ENCODE peak calls at places on chromosomes 7 and 10, in nine cellular contexts. E is right cardiac atrium; C is stomach; R is GOT3; Q is PC-9; N is left ventricle myocardium inferior; O is activated CD4-positive, CD25-positive, alpha-beta regulatory T cell; T is KG1; H is activated T-helper 9 cell treated with anti-CD3 and anti-CD28 coated beads, Interleukin-2, amount 50 U/mL, for 16 hours. Z is an unnamed sample.

GRCh38 chr7:88566174-88566729 is 193.2 kb upstream of the ZNF804B start:
- DNase-seq in E (no peak), C (no peak), R (no peak), Q (no peak), N (no peak), O (no peak), T (no peak), H (no peak), Z (no peak)

GRCh38 chr10:104809288-104810090 is 168.4 kb downstream of the SORCS3 start:
- DNase-seq in E (no peak), C (no peak), R (no peak), Q (peak), N (no peak), O (no peak), T (no peak), H (no peak), Z (no peak)

GRCh38 chr10:34061846-34062245 is 727.4 kb upstream of the NRP1 start:
- DNase-seq in E (no peak), C (no peak), R (no peak), Q (no peak), N (no peak), O (no peak), T (no peak), H (no peak), Z (no peak)

GRCh38 chr10:132881186-132881920 is 61.0 kb downstream of the CFAP46 start:
- DNase-seq in E (no peak), C (no peak), R (no peak), Q (no peak), N (no peak), O (no peak), T (no peak), H (no peak), Z (no peak)

GRCh38 chr10:285216-285967 is 150.1 kb downstream of the ZMYND11 start:
- DNase-seq in E (no peak), C (no peak), R (no peak), Q (no peak), N (no peak), O (no peak), T (no peak), H (no peak), Z (no peak)

GRCh38 chr10:20890491-20891337 is 6.4 kb downstream of the NEBL start:
- DNase-seq in E (no peak), C (no peak), R (no peak), Q (no peak), N (no peak), O (no peak), T (no peak), H (no peak), Z (no peak)

GRCh38 chr7:30348083-30348560 is 63.7 kb downstream of the ZNRF2 start:
- DNase-seq in E (no peak), C (no peak), R (peak), Q (peak), N (no peak), O (no peak), T (peak), H (peak), Z (peak)

GRCh38 chr7:95238252-95238938 is 85.9 kb downstream of the PON1 start:
- DNase-seq in E (no peak), C (no peak), R (no peak), Q (no peak), N (no peak), O (no peak), T (no peak), H (no peak), Z (no peak)

GRCh38 chr7:137474627-137475026 is 131.1 kb upstream of the PTN start:
- DNase-seq in E (peak), C (no peak), R (no peak), Q (no peak), N (no peak), O (no peak), T (no peak), H (no peak), Z (no peak)

GRCh38 chr7:111076205-111076604 is 14.7 kb upstream of the LRRN3 start:
- DNase-seq in E (no peak), C (no peak), R (no peak), Q (no peak), N (no peak), O (no peak), T (no peak), H (no peak), Z (no peak)

GRCh38 chr10:77027576-77027975 is 610.0 kb downstream of the KCNMA1 start:
- DNase-seq in E (no peak), C (no peak), R (no peak), Q (no peak), N (no peak), O (no peak), T (no peak), H (no peak), Z (no peak)

GRCh38 chr10:23834096-23834495 is 374.8 kb upstream of the KIAA1217 start:
- DNase-seq in E (no peak), C (no peak), R (no peak), Q (no peak), N (no peak), O (no peak), T (no peak), H (no peak), Z (no peak)

GRCh38 chr10:110141747-110142625 is 65.4 kb upstream of the MXI1 start:
- DNase-seq in E (peak), C (peak), R (no peak), Q (no peak), N (peak), O (no peak), T (no peak), H (no peak), Z (no peak)

GRCh38 chr10:72692897-72693598 is 1.1 kb downstream of the MCU start:
- DNase-seq in E (no peak), C (no peak), R (no peak), Q (no peak), N (no peak), O (no peak), T (no peak), H (no peak), Z (no peak)

GRCh38 chr10:77911535-77912123 is 14.9 kb downstream of the DLG5 start:
- DNase-seq in E (no peak), C (no peak), R (no peak), Q (peak), N (no peak), O (no peak), T (no peak), H (no peak), Z (no peak)

GRCh38 chr10:86066696-86067095 is 299.9 kb downstream of the GRID1 start:
- DNase-seq in E (no peak), C (no peak), R (no peak), Q (no peak), N (no peak), O (no peak), T (no peak), H (no peak), Z (no peak)

GRCh38 chr7:149334930-149335329 is 72.9 kb downstream of the ZNF783 start:
- DNase-seq in E (no peak), C (no peak), R (no peak), Q (no peak), N (no peak), O (no peak), T (no peak), H (no peak), Z (no peak)

GRCh38 chr10:114754445-114755320 is 66.9 kb upstream of the FHIP2A start:
- DNase-seq in E (no peak), C (no peak), R (no peak), Q (peak), N (no peak), O (no peak), T (no peak), H (no peak), Z (no peak)